ENCODE peak calls at places on chromosome 22, in seven cellular contexts. U is activated effector memory CD4-positive, alpha-beta T cell treated with anti-CD3 and anti-CD28 coated beads, Interleukin-2, amount 50 U/mL, for 16 hours; N is globus pallidus; S is hippocampal formation; B is mesothelial cell of epicardium; C is CD4-positive, CD25-positive, alpha-beta regulatory T cell; A is lung. K is an unnamed sample.

GRCh38 chr22:17257578-17257977 is 38.3 kb upstream of the ADA2 start:
- DNase-seq in U (no peak), N (no peak), S (no peak), B (no peak), C (no peak), A (no peak), K (no peak)

GRCh38 chr22:37334859-37335818 is 52.8 kb downstream of the CYTH4 start:
- DNase-seq in U (no peak), N (no peak), S (no peak), B (no peak), C (no peak), A (no peak), K (no peak)

GRCh38 chr22:30521368-30522156 is 16.1 kb upstream of the SEC14L4 start:
- DNase-seq in U (no peak), N (no peak), S (no peak), B (no peak), C (no peak), A (no peak), K (no peak)

GRCh38 chr22:39645532-39645931 is 75.0 kb downstream of the CACNA1I start:
- DNase-seq in U (no peak), N (no peak), S (no peak), B (no peak), C (no peak), A (no peak), K (no peak)

GRCh38 chr22:46087816-46088277 is 62.5 kb upstream of the PPARA start:
- DNase-seq in U (no peak), N (peak; percentile 98), S (peak; percentile 97), B (no peak), C (no peak), A (peak; percentile 78), K (no peak)

GRCh38 chr22:39123811-39124668 is 27.0 kb downstream of the APOBEC3H start:
- DNase-seq in U (no peak), N (no peak), S (no peak), B (no peak), C (no peak), A (no peak), K (no peak)

GRCh38 chr22:47835726-47836125 is 1073.3 kb downstream of the TBC1D22A start:
- DNase-seq in U (no peak), N (no peak), S (no peak), B (no peak), C (no peak), A (no peak), K (no peak)

GRCh38 chr22:30305519-30305905 is 16.2 kb upstream of the CASTOR1 start:
- DNase-seq in U (peak; percentile 82), N (peak; percentile 63), S (peak; percentile 42), B (no peak), C (peak; percentile 36), A (no peak), K (no peak)

GRCh38 chr22:45511847-45512261 is 9.2 kb downstream of the FBLN1 start:
- DNase-seq in U (no peak), N (no peak), S (no peak), B (no peak), C (no peak), A (no peak), K (no peak)

K was measured in mesenteric fat pad.